ENCODE peak calls at places on chromosome 12, in four cellular contexts. H is HepG2, P is GM12878, N is K562. J is an unnamed sample.

GRCh38 chr12:6326316-6326959 is 15.4 kb downstream of the TNFRSF1A start:
- DNase-seq in H (peak; percentile 65), P (no peak), N (peak; percentile 65), J (peak; percentile 77)

GRCh38 chr12:93020225-93020997 is 91.3 kb upstream of the EEA1 start:
- DNase-seq in H (peak; percentile 98), P (no peak), N (peak; percentile 89), J (no peak)

GRCh38 chr12:48997719-48998496 is 1.3 kb downstream of the DDN start:
- DNase-seq in H (no peak), P (no peak), N (peak; percentile 34), J (no peak)

GRCh38 chr12:14416658-14417057 is 51.2 kb downstream of the ATF7IP start:
- DNase-seq in H (peak; percentile 33), P (no peak), N (no peak), J (peak; percentile 34)

GRCh38 chr12:51307655-51308593 is 16.1 kb downstream of the BIN2 start:
- DNase-seq in H (no peak), P (no peak), N (peak; percentile 15), J (no peak)

GRCh38 chr12:4134833-4135597 is 138.5 kb upstream of the CCND2 start:
- DNase-seq in H (no peak), P (no peak), N (no peak), J (no peak)

GRCh38 chr12:81274619-81275018 is 196.7 kb downstream of the ACSS3 start:
- DNase-seq in H (no peak), P (no peak), N (no peak), J (no peak)

GRCh38 chr12:113591480-113591971 is 119.9 kb upstream of the LHX5 start:
- DNase-seq in H (no peak), P (no peak), N (peak; percentile 94), J (peak; percentile 48)

GRCh38 chr12:31729728-31730127 is 907 bp upstream of the AMN1 start:
- DNase-seq in H (no peak), P (no peak), N (peak; percentile 44), J (no peak)

GRCh38 chr12:1610072-1610643 is 15.8 kb upstream of the FBXL14 start:
- DNase-seq in H (no peak), P (no peak), N (no peak), J (no peak)

GRCh38 chr12:1608783-1609119 is 14.4 kb upstream of the FBXL14 start:
- DNase-seq in H (no peak), P (no peak), N (no peak), J (no peak)

GRCh38 chr12:1606021-1606622 is 11.7 kb upstream of the FBXL14 start:
- DNase-seq in H (peak; percentile 79), P (peak; percentile 74), N (peak; percentile 94), J (peak; percentile 39)

GRCh38 chr12:1605129-1606020 is 11.0 kb upstream of the FBXL14 start:
- DNase-seq in H (peak; percentile 70), P (no peak), N (peak; percentile 89), J (peak; percentile 79)

GRCh38 chr12:1607940-1608782 is 13.8 kb upstream of the FBXL14 start:
- DNase-seq in H (no peak), P (no peak), N (no peak), J (no peak)
- TF ChIP-seq BHLHE40 in H (no peak), P (no peak), N (no peak), J (no peak)

DNA sequence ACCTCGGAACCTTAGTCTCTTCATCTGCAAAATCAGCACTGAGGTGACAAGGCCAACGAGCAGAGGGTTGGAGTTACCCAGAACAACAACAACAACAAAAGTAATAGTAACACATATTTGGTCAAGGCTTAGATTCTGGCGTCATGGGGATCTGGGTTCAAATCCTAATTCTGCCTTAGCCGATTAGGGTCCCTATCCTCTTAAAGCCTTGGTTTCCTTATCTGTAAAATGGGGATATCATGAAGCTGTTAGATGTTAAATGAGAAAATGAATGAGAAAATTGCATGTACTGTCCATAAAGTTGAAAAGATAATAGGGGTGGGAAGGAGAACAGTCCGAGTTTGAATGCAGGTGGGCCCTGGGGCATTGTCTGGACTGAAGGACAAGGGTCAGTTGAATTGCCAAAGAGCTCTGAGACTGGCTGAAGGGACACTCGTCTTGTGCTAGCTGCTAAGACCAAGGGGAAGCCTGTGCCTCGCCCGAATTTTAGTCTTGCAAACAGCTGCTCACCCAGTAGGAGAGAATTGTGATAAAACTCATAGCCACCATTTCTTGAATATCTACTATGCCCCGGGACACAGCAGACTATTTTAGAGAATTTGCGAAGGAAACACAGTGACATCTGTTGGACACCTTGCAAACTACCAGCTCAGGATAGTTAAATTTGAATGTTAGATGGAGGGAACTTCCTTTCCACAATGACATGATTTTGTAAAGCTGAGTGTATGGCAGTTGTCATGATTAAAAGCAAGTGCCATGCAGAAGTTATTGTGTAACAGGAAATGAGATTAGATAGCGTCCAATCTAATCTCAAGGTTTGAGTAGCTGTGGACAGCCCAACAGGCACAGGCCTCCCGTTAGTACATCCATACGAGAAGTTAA is 6.8 kb upstream of the HNF1A start:
- DNase-seq in H (peak; percentile 45), P (peak; percentile 57), N (peak; percentile 69), J (peak; percentile 72)
- TF ChIP-seq TARDBP in H (no peak), P (no peak), N (no peak), J (no peak)

GRCh38 chr12:45125997-45126396 is 75.1 kb upstream of the DBX2 start:
- DNase-seq in H (no peak), P (no peak), N (no peak), J (no peak)
- TF ChIP-seq FOXM1 in H (no peak), P (no peak), N (no peak), J (no peak)

GRCh38 chr12:55955800-55956508 is 9.9 kb downstream of the PMEL start:
- DNase-seq in H (peak; percentile 48), P (no peak), N (peak; percentile 57), J (no peak)
- TF ChIP-seq BHLHE40 in H (no peak), P (no peak), N (no peak), J (no peak)

GRCh38 chr12:111687255-111687654 is 1.4 kb downstream of the ACAD10 start:
- DNase-seq in H (peak; percentile 31), P (peak; percentile 5), N (peak; percentile 71), J (peak; percentile 19)

GRCh38 chr12:111687952-111688351 is 2.1 kb downstream of the ACAD10 start:
- DNase-seq in H (no peak), P (no peak), N (no peak), J (no peak)

GRCh38 chr12:111685322-111685810 is 390 bp downstream of the BRAP start:
- DNase-seq in H (peak; percentile 12), P (no peak), N (peak; percentile 60), J (no peak)

GRCh38 chr12:111685811-111686573 is at the start of the genes ACAD10 and BRAP:
- DNase-seq in H (peak; percentile 89), P (peak; percentile 89), N (peak; percentile 97), J (peak; percentile 98)

GRCh38 chr12:111686574-111687105 is 787 bp downstream of the ACAD10 start:
- DNase-seq in H (no peak), P (no peak), N (peak; percentile 29), J (no peak)
- TF ChIP-seq TARDBP in H (no peak), P (no peak), N (no peak), J (no peak)

J was measured in HEK293T.